ENCODE peak calls at places on chromosomes 5 and 9, in eight cellular contexts. V is Peyer's patch, U is pancreas, K is body of pancreas, A is PC-3, N is astrocyte, W is tibial nerve, Z is adipocyte. J is an unnamed sample.
A peak's percentile ranks its signal among the peaks of the same experiment; 100 is the strongest.

GRCh38 chr5:55062039-55062779 is 38.2 kb downstream of the GZMK start:
- DNase-seq in V (peak; percentile 17), U (no peak), K (peak; percentile 6), A (peak; percentile 24), N (no peak), W (no peak), Z (no peak), J (no peak)

GRCh38 chr9:108297025-108297424 is 558.8 kb downstream of the ACTL7B start:
- DNase-seq in V (no peak), U (no peak), K (peak; percentile 58), A (no peak), N (peak; percentile 73), W (peak; percentile 57), Z (peak; percentile 86), J (peak; percentile 74)

GRCh38 chr5:41010572-41010971 is 60.6 kb downstream of the MROH2B start:
- DNase-seq in V (no peak), U (no peak), K (no peak), A (no peak), N (no peak), W (no peak), Z (no peak), J (no peak)

GRCh38 chr9:5920860-5921328 is 30.2 kb downstream of the MLANA start:
- DNase-seq in V (no peak), U (no peak), K (no peak), A (no peak), N (peak; percentile 13), W (no peak), Z (peak; percentile 8), J (no peak)

GRCh38 chr5:73487815-73488214 is 10.4 kb upstream of the BTF3 start:
- DNase-seq in V (no peak), U (no peak), K (no peak), A (no peak), N (no peak), W (no peak), Z (no peak), J (no peak)

GRCh38 chr5:109485030-109485429 is 75.3 kb upstream of the PJA2 start:
- DNase-seq in V (peak; percentile 20), U (peak; percentile 84), K (peak; percentile 85), A (no peak), N (peak; percentile 12), W (peak; percentile 33), Z (peak; percentile 20), J (peak; percentile 41)

GRCh38 chr9:23824241-23825142 is 1.5 kb downstream of the ELAVL2 start:
- DNase-seq in V (no peak), U (no peak), K (no peak), A (peak; percentile 40), N (peak; percentile 13), W (no peak), Z (peak; percentile 65), J (no peak)

GRCh38 chr5:56142620-56143431 is 90.3 kb downstream of the ANKRD55 start:
- DNase-seq in V (no peak), U (peak; percentile 42), K (peak; percentile 67), A (peak; percentile 64), N (no peak), W (no peak), Z (no peak), J (no peak)

GRCh38 chr5:169980418-169981053 is at the start of gene INSYN2B:
- DNase-seq in V (no peak), U (peak; percentile 42), K (peak; percentile 65), A (peak; percentile 88), N (peak; percentile 80), W (peak; percentile 16), Z (peak; percentile 93), J (peak; percentile 83)

GRCh38 chr5:107893642-107894041 is 222.9 kb upstream of the EFNA5 start:
- DNase-seq in V (no peak), U (no peak), K (peak; percentile 28), A (no peak), N (peak; percentile 83), W (no peak), Z (peak; percentile 24), J (peak; percentile 16)

GRCh38 chr9:17349816-17350215 is 215.0 kb downstream of the CNTLN start:
- DNase-seq in V (no peak), U (no peak), K (no peak), A (no peak), N (peak; percentile 69), W (no peak), Z (peak; percentile 36), J (peak; percentile 4)

GRCh38 chr5:38809388-38810359 is 36.1 kb upstream of the OSMR start:
- DNase-seq in V (peak; percentile 36), U (peak; percentile 69), K (peak; percentile 84), A (peak; percentile 90), N (peak; percentile 76), W (peak; percentile 81), Z (peak; percentile 94), J (peak; percentile 71)

GRCh38 chr9:112997236-112997941 is 14.6 kb downstream of the ZNF883 start:
- DNase-seq in V (no peak), U (no peak), K (no peak), A (no peak), N (no peak), W (no peak), Z (no peak), J (no peak)
- H3K9me3 ChIP-seq in V (peaks cover 6% of the 10 kb centered on the region), U (no peaks in the 10 kb centered on the region), K (no peaks in the 10 kb centered on the region), A (peaks cover 17% of the 10 kb centered on the region), N (peaks cover 41% of the 10 kb centered on the region), W (peaks cover 87% of the 10 kb centered on the region), Z (peaks cover 95% of the 10 kb centered on the region), J (peaks cover 35% of the 10 kb centered on the region)

GRCh38 chr5:150527038-150527437 is 19.1 kb downstream of the NDST1 start:
- DNase-seq in V (no peak), U (no peak), K (no peak), A (no peak), N (no peak), W (no peak), Z (no peak), J (no peak)
- H3K36me3 ChIP-seq in V (peaks cover 25% of the 10 kb centered on the region), U (no peaks in the 10 kb centered on the region), K (peaks cover 5% of the 10 kb centered on the region), A (peaks cover 9% of the 10 kb centered on the region), N (peaks cover 19% of the 10 kb centered on the region), W (peaks cover 2% of the 10 kb centered on the region), Z (peaks cover 64% of the 10 kb centered on the region), J (peaks cover 95% of the 10 kb centered on the region)

GRCh38 chr9:134226221-134226930 is 62.0 kb upstream of the RNU6ATAC start:
- DNase-seq in V (no peak), U (peak; percentile 23), K (peak; percentile 30), A (no peak), N (no peak), W (no peak), Z (peak; percentile 83), J (no peak)
- H3K27me3 ChIP-seq in V (no peaks in the 10 kb centered on the region), U (no peaks in the 10 kb centered on the region), K (no peaks in the 10 kb centered on the region), A (peaks cover 18% of the 10 kb centered on the region), N (peaks cover 6% of the 10 kb centered on the region), W (no peaks in the 10 kb centered on the region), Z (peaks cover 27% of the 10 kb centered on the region), J (no peaks in the 10 kb centered on the region)

GRCh38 chr5:180018661-180019060 is 52.9 kb downstream of the RNF130 start:
- DNase-seq in V (no peak), U (no peak), K (no peak), A (no peak), N (no peak), W (no peak), Z (peak; percentile 7), J (peak; percentile 19)
- H3K9me3 ChIP-seq in V (no peaks in the 10 kb centered on the region), U (no peaks in the 10 kb centered on the region), K (no peaks in the 10 kb centered on the region), A (no peaks in the 10 kb centered on the region), N (no peaks in the 10 kb centered on the region), W (no peaks in the 10 kb centered on the region), Z (no peaks in the 10 kb centered on the region), J (no peaks in the 10 kb centered on the region)

GRCh38 chr5:158096835-158097234 is 237.9 kb upstream of the CLINT1 start:
- DNase-seq in V (no peak), U (no peak), K (no peak), A (no peak), N (no peak), W (no peak), Z (no peak), J (no peak)

DNA sequence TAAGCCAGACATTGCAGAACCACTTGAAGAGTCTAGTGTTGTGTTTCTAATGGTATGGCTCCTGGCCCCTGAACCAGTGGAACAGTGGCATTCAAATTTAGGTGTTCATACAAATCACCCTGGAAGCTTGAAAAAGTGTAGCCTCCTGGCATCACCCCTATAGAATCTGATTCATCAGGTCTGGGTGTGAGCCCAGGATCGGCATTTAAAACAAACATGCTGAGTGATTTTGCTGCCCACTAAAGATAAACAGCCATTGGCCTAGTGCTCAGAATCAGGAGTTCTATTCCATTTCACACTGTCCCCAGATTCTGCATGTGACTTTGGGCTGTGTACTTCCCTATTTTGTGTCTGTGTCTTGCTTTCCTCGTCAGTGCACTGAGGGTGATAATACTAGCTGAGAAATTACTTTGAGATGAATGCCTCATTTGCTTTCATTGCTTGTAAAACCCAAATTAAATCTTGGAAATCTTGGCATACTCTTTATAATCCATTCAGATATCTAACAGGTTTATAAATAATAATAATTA is 241.5 kb upstream of the CLINT1 start:
- DNase-seq in V (no peak), U (no peak), K (no peak), A (peak; percentile 64), N (no peak), W (no peak), Z (peak; percentile 16), J (peak; percentile 81)
- H3K36me3 ChIP-seq in V (no peaks in the 10 kb centered on the region), U (no peaks in the 10 kb centered on the region), K (no peaks in the 10 kb centered on the region), A (no peaks in the 10 kb centered on the region), N (no peaks in the 10 kb centered on the region), W (no peaks in the 10 kb centered on the region), Z (no peaks in the 10 kb centered on the region), J (no peaks in the 10 kb centered on the region)

J was measured in MG63.